ENCODE peak calls at places on chromosomes 13 and 19, in ten cellular contexts. U, D, S, C, P, R, J, T, Q and Z are unnamed samples.

GRCh38 chr19:35248310-35249145 is at the start of gene LSR:
- DNase-seq in R (no peak), Q (peak), U (peak), P (no peak), D (no peak), T (no peak), C (no peak), S (no peak), J (no peak), Z (no peak)

GRCh38 chr19:39131255-39131755 is 5.7 kb downstream of the PAK4 start:
- DNase-seq in R (no peak), C (no peak), Q (no peak), T (no peak), P (peak), U (no peak), J (no peak), S (peak), D (peak), Z (no peak)

GRCh38 chr13:35856084-35856483 is 275.1 kb downstream of the DCLK1 start:
- DNase-seq in T (no peak), U (no peak), P (no peak), Q (no peak), J (no peak), D (no peak), R (no peak), S (no peak), C (no peak), Z (no peak)

GRCh38 chr13:23703241-23703640 is 133.0 kb downstream of the TNFRSF19 start:
- DNase-seq in S (no peak), R (no peak), D (no peak), P (peak), T (no peak), Q (no peak), U (no peak), J (no peak), C (no peak), Z (no peak)

GRCh38 chr13:113219311-113219940 is 10.0 kb downstream of the CUL4A start:
- DNase-seq in Q (no peak), U (no peak), P (no peak), J (no peak), C (no peak), R (no peak), S (no peak), D (no peak), T (no peak), Z (no peak)

GRCh38 chr19:46610851-46611770 is 10.0 kb downstream of the CALM3 start:
- DNase-seq in J (no peak), D (peak), R (peak), Q (no peak), T (no peak), C (peak), P (no peak), S (no peak), U (peak), Z (no peak)

GRCh38 chr19:15640294-15640903 is at the start of gene CYP4F3:
- DNase-seq in J (no peak), Q (no peak), C (peak), R (peak), T (no peak), P (no peak), D (peak), S (peak), U (peak), Z (no peak)

GRCh38 chr13:90594694-90595093 is 752.8 kb upstream of the MIR17HG start:
- DNase-seq in D (no peak), J (no peak), Q (peak), R (no peak), C (no peak), P (peak), T (no peak), S (no peak), U (no peak), Z (no peak)

GRCh38 chr19:49145485-49146407 is 9.4 kb downstream of the HRC start:
- DNase-seq in T (peak), Q (peak), C (peak), J (peak), U (peak), R (peak), D (peak), P (peak), S (peak), Z (peak)

GRCh38 chr13:100315522-100315921 is 226.6 kb downstream of the PCCA start:
- DNase-seq in D (no peak), C (no peak), P (no peak), J (no peak), T (no peak), U (no peak), S (no peak), Q (no peak), R (no peak), Z (no peak)

GRCh38 chr13:75636339-75637095 is 387 bp downstream of the LMO7 start:
- DNase-seq in T (peak), R (peak), J (no peak), U (peak), P (peak), C (peak), S (peak), Q (peak), D (peak), Z (no peak)

GRCh38 chr13:46683879-46684278 is 113.1 kb downstream of the ESD start:
- DNase-seq in T (no peak), U (no peak), C (no peak), D (no peak), R (no peak), J (no peak), Q (no peak), S (no peak), P (no peak), Z (no peak)

GRCh38 chr19:29673451-29674371 is 8.4 kb downstream of the PLEKHF1 start:
- DNase-seq in J (no peak), D (no peak), P (no peak), S (no peak), Q (no peak), C (no peak), T (no peak), U (no peak), R (no peak), Z (no peak)

GRCh38 chr19:16449330-16449961 is 22.3 kb downstream of the EPS15L1 start:
- DNase-seq in J (no peak), S (no peak), Q (no peak), R (no peak), T (no peak), P (no peak), D (no peak), U (no peak), C (no peak), Z (no peak)

GRCh38 chr13:27336005-27336673 is 65.5 kb downstream of the RASL11A start:
- DNase-seq in C (no peak), T (no peak), D (no peak), Q (no peak), U (no peak), P (no peak), J (no peak), R (no peak), S (no peak), Z (no peak)

GRCh38 chr19:5115771-5116202 is 146.9 kb downstream of the KDM4B start:
- DNase-seq in P (peak), T (no peak), C (no peak), Q (no peak), S (no peak), U (no peak), R (no peak), D (no peak), J (no peak), Z (no peak)

GRCh38 chr13:37295046-37295445 is 189.6 kb upstream of the CSNK1A1L start:
- DNase-seq in U (no peak), C (no peak), T (no peak), P (peak), D (peak), J (no peak), R (no peak), Q (no peak), S (no peak), Z (no peak)

GRCh38 chr13:80274643-80275042 is 66.3 kb downstream of the SPRY2 start:
- DNase-seq in U (no peak), T (no peak), S (no peak), J (no peak), D (no peak), P (no peak), Q (peak), C (no peak), R (no peak), Z (no peak)

GRCh38 chr13:111572956-111573355 is 252.5 kb downstream of the TEX29 start:
- DNase-seq in Q (no peak), S (no peak), C (peak), T (no peak), U (peak), D (no peak), J (peak), P (no peak), R (no peak), Z (no peak)

GRCh38 chr19:13843104-13843921 is 33.6 kb upstream of the NANOS3 start:
- DNase-seq in P (peak), U (peak), R (no peak), J (no peak), T (no peak), Q (no peak), S (peak), D (peak), C (peak), Z (peak)

GRCh38 chr19:36128392-36128736 is 11.5 kb upstream of the CAPNS1 start:
- DNase-seq in Q (no peak), S (no peak), U (peak), D (peak), T (no peak), C (no peak), J (no peak), R (no peak), P (no peak), Z (no peak)

GRCh38 chr13:99875391-99875790 is 96.2 kb downstream of the ZIC5 start:
- DNase-seq in R (no peak), P (no peak), D (no peak), U (no peak), C (no peak), T (no peak), Q (no peak), J (no peak), S (no peak), Z (no peak)

GRCh38 chr19:45279587-45280192 is 28.6 kb downstream of the MARK4 start:
- DNase-seq in J (no peak), P (no peak), R (no peak), S (no peak), T (no peak), C (no peak), D (no peak), Q (no peak), U (no peak), Z (no peak)

GRCh38 chr19:3668331-3669133 is 31.7 kb downstream of the PIP5K1C start:
- DNase-seq in R (no peak), P (peak), T (no peak), S (no peak), C (no peak), Q (no peak), J (no peak), U (no peak), D (no peak), Z (no peak)

GRCh38 chr19:46840157-46840942 is 10.3 kb downstream of the AP2S1 start:
- DNase-seq in T (no peak), C (no peak), U (peak), P (peak), D (peak), Q (no peak), S (peak), R (peak), J (peak), Z (no peak)

GRCh38 chr19:41591951-41592562 is 16.1 kb downstream of the CEACAM21 start:
- DNase-seq in P (no peak), J (no peak), D (no peak), R (no peak), Q (no peak), U (no peak), C (no peak), T (no peak), S (no peak), Z (no peak)

GRCh38 chr13:106533101-106533939 is 2.1 kb downstream of the EFNB2 start:
- DNase-seq in D (peak), U (peak), S (peak), C (peak), T (peak), P (peak), J (peak), Q (peak), R (peak), Z (peak)

GRCh38 chr19:35903550-35904179 is 1.3 kb downstream of the HCST start:
- DNase-seq in Q (peak), D (peak), C (peak), T (no peak), U (peak), J (no peak), S (peak), R (peak), P (peak), Z (no peak)

GRCh38 chr19:35168261-35168660 is 13.7 kb downstream of the FXYD5 start:
- DNase-seq in J (no peak), S (no peak), T (no peak), D (no peak), C (no peak), U (no peak), P (no peak), R (no peak), Q (no peak), Z (peak)

GRCh38 chr19:6728346-6728745 is 7.9 kb upstream of the C3 start:
- DNase-seq in U (no peak), J (no peak), S (no peak), C (no peak), D (peak), Q (no peak), T (no peak), P (no peak), R (no peak), Z (no peak)

GRCh38 chr19:17794731-17795494 is at the start of gene B3GNT3:
- DNase-seq in R (no peak), J (no peak), D (no peak), Q (peak), S (peak), C (no peak), U (peak), T (no peak), P (peak), Z (no peak)

GRCh38 chr13:108426893-108427292 is 157.4 kb downstream of the TNFSF13B start:
- DNase-seq in R (no peak), P (no peak), S (no peak), T (no peak), U (no peak), J (no peak), C (no peak), D (no peak), Q (no peak), Z (no peak)

GRCh38 chr13:29396446-29396845 is 199.0 kb downstream of the SLC7A1 start:
- DNase-seq in J (no peak), U (no peak), T (no peak), D (no peak), R (no peak), S (no peak), P (no peak), Q (no peak), C (no peak), Z (no peak)

GRCh38 chr19:15303105-15303780 is 29.1 kb downstream of the BRD4 start:
- DNase-seq in T (no peak), U (no peak), Q (no peak), S (no peak), J (no peak), D (no peak), C (no peak), P (no peak), R (no peak), Z (no peak)

GRCh38 chr19:30676990-30677679 is 305.0 kb downstream of the ZNF536 start:
- DNase-seq in D (no peak), C (no peak), S (no peak), Q (no peak), J (no peak), R (no peak), U (no peak), P (no peak), T (no peak), Z (no peak)

GRCh38 chr19:873084-874019 is 13.9 kb downstream of the CFD start:
- DNase-seq in S (no peak), C (no peak), T (no peak), P (peak), J (no peak), U (peak), R (no peak), Q (no peak), D (peak), Z (peak)

GRCh38 chr13:40484101-40484800 is 182.2 kb downstream of the FOXO1 start:
- DNase-seq in T (no peak), R (no peak), S (no peak), P (no peak), J (peak), D (no peak), Q (no peak), C (no peak), U (no peak), Z (no peak)

GRCh38 chr13:39982745-39983144 is 327.3 kb downstream of the COG6 start:
- DNase-seq in Q (no peak), P (no peak), D (peak), S (no peak), R (no peak), U (no peak), J (no peak), T (no peak), C (no peak), Z (no peak)

GRCh38 chr13:94163535-94163934 is 315.9 kb downstream of the DCT start:
- DNase-seq in C (no peak), D (no peak), U (no peak), R (no peak), Q (no peak), S (no peak), P (no peak), J (no peak), T (no peak), Z (no peak)